ENCODE peak calls at places on chromosomes 3 and 15, in ten cellular contexts. One of them, this sample, is unnamed.

GRCh38 chr3:124053871-124054270 is 61.9 kb upstream of the ROPN1 start:
- DNase-seq in suprapubic skin: no peak
- DNase-seq in H1: no peak
- DNase-seq in GM12878: no peak
- DNase-seq in spleen: no peak
- DNase-seq in HCT116: no peak
- DNase-seq in K562: no peak
- DNase-seq in transverse colon: no peak
- DNase-seq in breast epithelium: no peak
- DNase-seq in sigmoid colon: no peak
- DNase-seq in this sample: no peak

GRCh38 chr15:38461089-38461833 is 7.3 kb downstream of the FAM98B start:
- DNase-seq in K562: no peak
- DNase-seq in H1: no peak
- DNase-seq in HCT116: no peak
- DNase-seq in sigmoid colon: no peak
- DNase-seq in suprapubic skin: no peak
- DNase-seq in GM12878: no peak
- DNase-seq in transverse colon: no peak
- DNase-seq in spleen: no peak
- DNase-seq in breast epithelium: no peak
- DNase-seq in this sample: no peak

GRCh38 chr3:171258316-171258715 is 201.9 kb downstream of the TNIK start:
- DNase-seq in transverse colon: no peak
- DNase-seq in suprapubic skin: no peak
- DNase-seq in spleen: no peak
- DNase-seq in K562: no peak
- DNase-seq in breast epithelium: no peak
- DNase-seq in GM12878: no peak
- DNase-seq in H1: no peak
- DNase-seq in sigmoid colon: no peak
- DNase-seq in HCT116: peak
- DNase-seq in this sample: no peak

GRCh38 chr3:144085964-144086363 is 114.3 kb downstream of the DIPK2A start:
- DNase-seq in sigmoid colon: no peak
- DNase-seq in HCT116: no peak
- DNase-seq in suprapubic skin: no peak
- DNase-seq in K562: peak
- DNase-seq in GM12878: no peak
- DNase-seq in spleen: no peak
- DNase-seq in transverse colon: no peak
- DNase-seq in breast epithelium: no peak
- DNase-seq in H1: no peak
- DNase-seq in this sample: no peak

GRCh38 chr3:49120096-49120437 is 556 bp downstream of the USP19 start:
- DNase-seq in spleen: no peak
- DNase-seq in K562: no peak
- DNase-seq in H1: no peak
- DNase-seq in suprapubic skin: no peak
- DNase-seq in transverse colon: no peak
- DNase-seq in HCT116: no peak
- DNase-seq in GM12878: no peak
- DNase-seq in sigmoid colon: no peak
- DNase-seq in breast epithelium: no peak
- DNase-seq in this sample: no peak

GRCh38 chr15:51403072-51403878 is 61.8 kb downstream of the GLDN start:
- DNase-seq in suprapubic skin: no peak
- DNase-seq in HCT116: peak
- DNase-seq in transverse colon: no peak
- DNase-seq in breast epithelium: no peak
- DNase-seq in H1: no peak
- DNase-seq in K562: peak
- DNase-seq in sigmoid colon: no peak
- DNase-seq in GM12878: no peak
- DNase-seq in spleen: no peak
- DNase-seq in this sample: no peak

GRCh38 chr3:112496368-112497067 is 2.8 kb downstream of the BTLA start:
- DNase-seq in breast epithelium: no peak
- DNase-seq in spleen: no peak
- DNase-seq in suprapubic skin: no peak
- DNase-seq in H1: no peak
- DNase-seq in K562: no peak
- DNase-seq in GM12878: no peak
- DNase-seq in transverse colon: no peak
- DNase-seq in sigmoid colon: no peak
- DNase-seq in HCT116: no peak
- DNase-seq in this sample: no peak

GRCh38 chr15:61702224-61703120 is 357.8 kb downstream of the VPS13C start:
- DNase-seq in GM12878: no peak
- DNase-seq in H1: peak
- DNase-seq in transverse colon: no peak
- DNase-seq in spleen: no peak
- DNase-seq in K562: no peak
- DNase-seq in HCT116: no peak
- DNase-seq in suprapubic skin: no peak
- DNase-seq in sigmoid colon: no peak
- DNase-seq in breast epithelium: no peak
- DNase-seq in this sample: no peak

GRCh38 chr3:54859204-54859603 is 68.7 kb downstream of the LRTM1 start:
- DNase-seq in sigmoid colon: no peak
- DNase-seq in transverse colon: no peak
- DNase-seq in HCT116: no peak
- DNase-seq in breast epithelium: no peak
- DNase-seq in K562: no peak
- DNase-seq in suprapubic skin: no peak
- DNase-seq in GM12878: no peak
- DNase-seq in H1: no peak
- DNase-seq in spleen: no peak
- DNase-seq in this sample: no peak

DNA sequence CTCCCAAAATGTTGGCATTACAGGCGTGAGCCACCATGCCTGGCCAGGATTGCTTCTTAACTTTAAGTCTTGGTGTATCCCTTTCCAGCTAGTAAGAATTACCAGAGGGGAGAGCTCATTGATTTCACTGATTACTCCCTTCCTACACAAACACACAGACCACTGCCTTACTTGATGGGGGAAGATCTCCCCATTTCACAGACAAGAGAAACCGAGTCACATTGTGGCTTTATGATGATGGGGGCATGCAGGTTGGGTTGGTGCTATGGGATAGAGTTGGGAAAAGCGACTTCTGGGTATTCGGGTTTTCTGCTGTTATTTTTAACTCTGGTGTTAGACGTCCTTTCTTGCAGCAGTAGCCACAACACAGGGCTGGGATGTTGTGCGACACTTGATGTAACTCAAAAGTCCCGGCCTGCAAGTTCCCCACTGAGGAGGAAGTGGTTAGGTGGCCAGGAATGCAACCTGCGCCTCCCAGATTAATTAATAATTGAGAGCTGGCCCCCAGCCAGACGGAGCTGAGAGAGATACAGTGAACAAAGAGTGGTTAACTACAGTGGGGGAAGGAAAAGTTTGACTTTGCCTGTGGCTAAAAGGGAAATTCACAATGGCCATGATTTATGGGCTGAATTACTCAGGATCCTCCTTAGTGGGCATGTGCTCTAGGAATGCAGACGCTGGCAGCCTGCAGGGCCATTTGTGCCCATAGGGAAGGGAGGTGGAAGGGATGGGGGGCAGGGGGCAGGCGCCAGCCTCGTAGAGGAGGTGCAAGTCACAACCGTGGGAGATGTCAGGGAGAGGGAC is 63.6 kb downstream of the SMAD6 start:
- DNase-seq in GM12878: peak
- DNase-seq in breast epithelium: peak
- DNase-seq in K562: peak
- DNase-seq in transverse colon: peak
- DNase-seq in suprapubic skin: no peak
- DNase-seq in sigmoid colon: peak
- DNase-seq in H1: no peak
- DNase-seq in spleen: peak
- DNase-seq in HCT116: peak
- DNase-seq in this sample: peak
- TF ChIP-seq POLR2AphosphoS5 in GM12878: no peak
- TF ChIP-seq POLR2AphosphoS5 in breast epithelium: no peak
- TF ChIP-seq POLR2AphosphoS5 in K562: no peak
- TF ChIP-seq POLR2AphosphoS5 in transverse colon: no peak
- TF ChIP-seq POLR2AphosphoS5 in suprapubic skin: no peak
- TF ChIP-seq POLR2AphosphoS5 in sigmoid colon: no peak
- TF ChIP-seq POLR2AphosphoS5 in H1: no peak
- TF ChIP-seq POLR2AphosphoS5 in spleen: no peak
- TF ChIP-seq POLR2AphosphoS5 in HCT116: peak
- TF ChIP-seq POLR2AphosphoS5 in this sample: peak

DNA sequence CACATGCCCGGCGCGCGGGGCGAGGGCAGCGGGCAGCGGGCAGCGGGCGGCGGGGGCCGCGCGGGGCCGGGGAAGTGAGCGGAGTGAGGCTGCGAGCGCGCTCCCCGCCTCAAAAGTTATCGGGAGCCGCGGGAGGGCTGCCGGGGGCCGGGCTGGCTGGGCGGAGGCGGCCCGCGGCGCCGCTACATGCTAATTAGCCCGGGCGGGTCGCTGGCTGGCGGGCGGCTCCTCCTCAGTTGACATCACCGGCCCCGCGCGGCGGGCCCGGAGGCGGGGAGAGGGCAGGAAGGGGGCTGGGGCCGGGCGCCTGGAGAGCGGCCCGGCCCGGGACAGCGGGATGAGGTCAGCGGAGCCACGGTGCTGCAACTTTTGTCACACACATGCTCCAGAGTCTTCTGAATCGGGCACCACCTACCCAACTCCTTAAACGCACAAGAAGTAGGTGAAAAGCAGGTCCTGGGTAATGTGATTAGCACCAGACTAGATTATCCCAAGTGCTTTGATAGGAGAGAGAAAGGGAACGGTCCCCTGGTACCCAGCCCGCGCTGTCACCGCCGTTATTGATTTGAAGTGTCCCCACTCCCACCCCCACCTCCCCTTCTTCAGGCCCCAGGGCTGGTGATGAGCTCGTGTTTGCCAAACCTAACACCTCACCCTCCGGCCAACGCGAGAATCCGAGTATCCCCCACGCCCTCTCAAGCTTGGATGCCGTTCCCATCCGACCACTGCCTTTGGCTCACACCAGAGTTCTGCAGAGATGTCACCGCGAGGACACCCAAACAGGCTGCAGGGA is at the start of gene HEG1:
- DNase-seq in suprapubic skin: peak
- DNase-seq in K562: peak
- DNase-seq in GM12878: no peak
- DNase-seq in transverse colon: peak
- DNase-seq in H1: no peak
- DNase-seq in HCT116: no peak
- DNase-seq in breast epithelium: peak
- DNase-seq in spleen: peak
- DNase-seq in sigmoid colon: peak
- DNase-seq in this sample: peak
- TF ChIP-seq POLR2A in suprapubic skin: no peak
- TF ChIP-seq POLR2A in K562: no peak
- TF ChIP-seq POLR2A in GM12878: peak
- TF ChIP-seq POLR2A in transverse colon: peak
- TF ChIP-seq POLR2A in H1: no peak
- TF ChIP-seq POLR2A in HCT116: no peak
- TF ChIP-seq POLR2A in breast epithelium: no peak
- TF ChIP-seq POLR2A in spleen: peak
- TF ChIP-seq POLR2A in sigmoid colon: peak
- TF ChIP-seq POLR2A in this sample: no peak

GRCh38 chr3:168544097-168544957 is 448.6 kb upstream of the GOLIM4 start:
- DNase-seq in spleen: no peak
- DNase-seq in HCT116: peak
- DNase-seq in suprapubic skin: no peak
- DNase-seq in breast epithelium: no peak
- DNase-seq in sigmoid colon: no peak
- DNase-seq in K562: no peak
- DNase-seq in transverse colon: no peak
- DNase-seq in GM12878: no peak
- DNase-seq in H1: no peak
- DNase-seq in this sample: no peak
- TF ChIP-seq CTCF in spleen: no peak
- TF ChIP-seq CTCF in HCT116: peak
- TF ChIP-seq CTCF in suprapubic skin: no peak
- TF ChIP-seq CTCF in breast epithelium: no peak
- TF ChIP-seq CTCF in sigmoid colon: no peak
- TF ChIP-seq CTCF in K562: no peak
- TF ChIP-seq CTCF in transverse colon: no peak
- TF ChIP-seq CTCF in GM12878: no peak
- TF ChIP-seq CTCF in H1: no peak
- TF ChIP-seq CTCF in this sample: no peak

DNA sequence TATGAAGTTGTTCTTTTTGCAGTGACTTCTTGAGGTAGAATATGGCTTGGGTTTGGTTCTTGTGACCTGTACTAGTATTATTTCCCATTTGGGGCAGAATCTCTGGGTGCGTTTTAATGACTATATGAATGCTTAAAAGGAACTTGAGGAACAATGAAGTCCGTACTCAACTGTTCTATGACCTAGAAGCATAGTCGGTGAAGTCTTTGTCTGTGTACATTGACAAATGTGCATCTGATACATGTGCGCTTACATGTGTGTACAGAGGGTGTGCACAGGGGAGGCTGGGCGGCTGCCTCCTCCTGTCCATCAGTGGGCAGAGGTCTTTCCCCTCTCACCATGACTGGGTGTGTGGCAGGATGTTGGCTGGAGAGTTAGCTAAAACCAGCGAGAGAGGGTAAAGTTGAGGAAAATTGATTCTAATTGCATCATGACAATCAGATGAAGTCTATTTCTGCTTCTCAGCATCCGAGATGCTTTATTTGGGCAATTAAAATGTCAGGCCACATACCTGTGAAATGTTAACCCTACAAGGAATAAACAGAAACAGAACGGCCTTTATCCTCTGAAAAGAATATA is 1.0 kb upstream of the NR2F2 start:
- DNase-seq in HCT116: no peak
- DNase-seq in K562: peak
- DNase-seq in sigmoid colon: no peak
- DNase-seq in H1: no peak
- DNase-seq in suprapubic skin: no peak
- DNase-seq in GM12878: no peak
- DNase-seq in spleen: no peak
- DNase-seq in breast epithelium: no peak
- DNase-seq in transverse colon: no peak
- DNase-seq in this sample: no peak
- TF ChIP-seq POLR2AphosphoS5 in HCT116: no peak
- TF ChIP-seq POLR2AphosphoS5 in K562: no peak
- TF ChIP-seq POLR2AphosphoS5 in sigmoid colon: peak
- TF ChIP-seq POLR2AphosphoS5 in H1: no peak
- TF ChIP-seq POLR2AphosphoS5 in suprapubic skin: no peak
- TF ChIP-seq POLR2AphosphoS5 in GM12878: no peak
- TF ChIP-seq POLR2AphosphoS5 in spleen: no peak
- TF ChIP-seq POLR2AphosphoS5 in breast epithelium: no peak
- TF ChIP-seq POLR2AphosphoS5 in transverse colon: no peak
- TF ChIP-seq POLR2AphosphoS5 in this sample: peak

This sample was measured in stomach.